ENCODE peak calls at places on chromosomes 4 and X, in five cellular contexts. I is NCI-H1105 treated with DMSO at 0.1 percent for 48 hours, J is DMS153, Y is kidney glomerular epithelial cell, A is NCI-H2081. U is an unnamed sample.

GRCh38 chr4:82898322-82899243 is 2.0 kb upstream of the THAP9 start:
- DNase-seq in I (peak), J (no peak), Y (peak), A (no peak), U (peak)

GRCh38 chrX:39896951-39897740 is 200.6 kb downstream of the BCOR start:
- DNase-seq in I (no peak), J (no peak), Y (no peak), A (no peak), U (peak)

GRCh38 chrX:38804481-38805293 is 3.4 kb downstream of the MID1IP1 start:
- DNase-seq in I (peak), J (no peak), Y (no peak), A (no peak), U (no peak)

GRCh38 chr4:54372951-54373350 is 143.9 kb downstream of the PDGFRA start:
- DNase-seq in I (no peak), J (no peak), Y (no peak), A (no peak), U (no peak)

GRCh38 chr4:2138846-2139500 is 79.8 kb downstream of the NAT8L start:
- DNase-seq in I (no peak), J (no peak), Y (no peak), A (no peak), U (no peak)

GRCh38 chr4:11565899-11566298 is 137.2 kb upstream of the HS3ST1 start:
- DNase-seq in I (no peak), J (no peak), Y (no peak), A (no peak), U (no peak)

GRCh38 chr4:118033148-118034060 is 882 bp upstream of the NDST3 start:
- DNase-seq in I (peak), J (no peak), Y (peak), A (peak), U (peak)

GRCh38 chr4:19051751-19052296 is 1030.3 kb upstream of the LCORL start:
- DNase-seq in I (no peak), J (no peak), Y (no peak), A (peak), U (no peak)

GRCh38 chrX:11558972-11559371 is 106.7 kb downstream of the ARHGAP6 start:
- DNase-seq in I (no peak), J (no peak), Y (no peak), A (no peak), U (no peak)

GRCh38 chr4:48596336-48596735 is 106.3 kb downstream of the ZAR1 start:
- DNase-seq in I (no peak), J (no peak), Y (no peak), A (no peak), U (no peak)

GRCh38 chrX:97367149-97367548 is 483.4 kb downstream of the RPA4 start:
- DNase-seq in I (no peak), J (no peak), Y (no peak), A (no peak), U (peak)

GRCh38 chrX:45758319-45758718 is 557.6 kb upstream of the DIPK2B start:
- DNase-seq in I (no peak), J (no peak), Y (peak), A (no peak), U (peak)

GRCh38 chr4:124953059-124953850 is 240.7 kb upstream of the ANKRD50 start:
- DNase-seq in I (no peak), J (no peak), Y (peak), A (no peak), U (peak)

GRCh38 chr4:105196523-105197145 is 50.0 kb downstream of the TET2 start:
- DNase-seq in I (no peak), J (no peak), Y (peak), A (no peak), U (no peak)

GRCh38 chr4:124941267-124941666 is 228.7 kb upstream of the ANKRD50 start:
- DNase-seq in I (no peak), J (no peak), Y (peak), A (no peak), U (no peak)

GRCh38 chrX:22053486-22053885 is 21.4 kb downstream of the PHEX start:
- DNase-seq in I (no peak), J (no peak), Y (no peak), A (no peak), U (peak)

GRCh38 chr4:17619416-17620105 is 5.1 kb downstream of the MED28 start:
- DNase-seq in I (no peak), J (no peak), Y (no peak), A (no peak), U (peak)

GRCh38 chr4:5979981-5980380 is 38.2 kb downstream of the C4orf50 start:
- DNase-seq in I (peak), J (no peak), Y (no peak), A (peak), U (no peak)

GRCh38 chr4:104472766-104473165 is 21.9 kb downstream of the CXXC4 start:
- DNase-seq in I (no peak), J (no peak), Y (no peak), A (no peak), U (no peak)

U was measured in AG10803.